ENCODE peak calls at places on chromosomes 2 and 18, in six cellular contexts. One of them, this sample, is unnamed.

GRCh38 chr2:1632006-1632348 is 112.3 kb downstream of the PXDN start:
- DNase-seq in AG04450: peak
- DNase-seq in PC-9: peak
- DNase-seq in cardiac muscle cell: no peak
- DNase-seq in GM23338: no peak
- DNase-seq in astrocyte of the spinal cord: peak
- DNase-seq in this sample: peak

GRCh38 chr2:174901075-174901474 is 104.1 kb downstream of the CHN1 start:
- DNase-seq in astrocyte of the spinal cord: no peak
- DNase-seq in PC-9: peak
- DNase-seq in AG04450: no peak
- DNase-seq in GM23338: no peak
- DNase-seq in cardiac muscle cell: no peak
- DNase-seq in this sample: peak

GRCh38 chr2:28613616-28614501 is 118.0 kb downstream of the PLB1 start:
- DNase-seq in AG04450: peak
- DNase-seq in cardiac muscle cell: no peak
- DNase-seq in astrocyte of the spinal cord: peak
- DNase-seq in GM23338: no peak
- DNase-seq in PC-9: peak
- DNase-seq in this sample: no peak

GRCh38 chr2:32952759-32953476 is 6.2 kb downstream of the LTBP1 start:
- DNase-seq in cardiac muscle cell: no peak
- DNase-seq in AG04450: no peak
- DNase-seq in astrocyte of the spinal cord: no peak
- DNase-seq in GM23338: no peak
- DNase-seq in PC-9: peak
- DNase-seq in this sample: no peak

GRCh38 chr2:217809736-217810135 is 193.1 kb downstream of the TNS1 start:
- DNase-seq in AG04450: no peak
- DNase-seq in GM23338: no peak
- DNase-seq in PC-9: no peak
- DNase-seq in cardiac muscle cell: no peak
- DNase-seq in astrocyte of the spinal cord: no peak
- DNase-seq in this sample: no peak

GRCh38 chr2:67660871-67661270 is 263.7 kb downstream of the ETAA1 start:
- DNase-seq in PC-9: no peak
- DNase-seq in AG04450: no peak
- DNase-seq in GM23338: no peak
- DNase-seq in astrocyte of the spinal cord: no peak
- DNase-seq in cardiac muscle cell: no peak
- DNase-seq in this sample: no peak

GRCh38 chr18:34280653-34281052 is 55.9 kb upstream of the NOL4 start:
- DNase-seq in GM23338: peak
- DNase-seq in AG04450: no peak
- DNase-seq in cardiac muscle cell: no peak
- DNase-seq in PC-9: no peak
- DNase-seq in astrocyte of the spinal cord: no peak
- DNase-seq in this sample: no peak

GRCh38 chr2:224404766-224405165 is 2.9 kb upstream of the FAM124B start:
- DNase-seq in astrocyte of the spinal cord: no peak
- DNase-seq in AG04450: no peak
- DNase-seq in cardiac muscle cell: no peak
- DNase-seq in GM23338: no peak
- DNase-seq in PC-9: no peak
- DNase-seq in this sample: no peak

GRCh38 chr2:16635796-16636699 is 29.6 kb downstream of the CYRIA start:
- DNase-seq in GM23338: peak
- DNase-seq in AG04450: no peak
- DNase-seq in PC-9: peak
- DNase-seq in cardiac muscle cell: peak
- DNase-seq in astrocyte of the spinal cord: peak
- DNase-seq in this sample: no peak

GRCh38 chr2:23602113-23602512 is 217.1 kb downstream of the KLHL29 start:
- DNase-seq in cardiac muscle cell: no peak
- DNase-seq in PC-9: peak
- DNase-seq in AG04450: peak
- DNase-seq in GM23338: no peak
- DNase-seq in astrocyte of the spinal cord: peak
- DNase-seq in this sample: peak

GRCh38 chr2:105712166-105712915 is 32.4 kb upstream of the NCK2 start:
- DNase-seq in cardiac muscle cell: no peak
- DNase-seq in PC-9: no peak
- DNase-seq in GM23338: no peak
- DNase-seq in astrocyte of the spinal cord: peak
- DNase-seq in AG04450: no peak
- DNase-seq in this sample: no peak

GRCh38 chr2:66334237-66335054 is 100.5 kb upstream of the MEIS1 start:
- DNase-seq in astrocyte of the spinal cord: peak
- DNase-seq in GM23338: peak
- DNase-seq in cardiac muscle cell: no peak
- DNase-seq in PC-9: no peak
- DNase-seq in AG04450: no peak
- DNase-seq in this sample: no peak

GRCh38 chr2:26922638-26923466 is 47.6 kb upstream of the MAPRE3 start:
- DNase-seq in GM23338: peak
- DNase-seq in PC-9: no peak
- DNase-seq in AG04450: no peak
- DNase-seq in cardiac muscle cell: peak
- DNase-seq in astrocyte of the spinal cord: peak
- DNase-seq in this sample: no peak

GRCh38 chr2:28534817-28535216 is 39.0 kb downstream of the PLB1 start:
- DNase-seq in GM23338: no peak
- DNase-seq in AG04450: no peak
- DNase-seq in astrocyte of the spinal cord: no peak
- DNase-seq in PC-9: no peak
- DNase-seq in cardiac muscle cell: no peak
- DNase-seq in this sample: no peak

GRCh38 chr2:239966029-239966847 is 58.9 kb downstream of the NDUFA10 start:
- DNase-seq in cardiac muscle cell: no peak
- DNase-seq in AG04450: no peak
- DNase-seq in GM23338: no peak
- DNase-seq in astrocyte of the spinal cord: no peak
- DNase-seq in PC-9: no peak
- DNase-seq in this sample: no peak

GRCh38 chr2:219954331-219954730 is 326.9 kb downstream of the SLC4A3 start:
- DNase-seq in PC-9: no peak
- DNase-seq in AG04450: no peak
- DNase-seq in cardiac muscle cell: no peak
- DNase-seq in GM23338: no peak
- DNase-seq in astrocyte of the spinal cord: no peak
- DNase-seq in this sample: no peak

GRCh38 chr18:28112056-28112470 is 64.9 kb downstream of the CDH2 start:
- DNase-seq in cardiac muscle cell: peak
- DNase-seq in PC-9: no peak
- DNase-seq in AG04450: no peak
- DNase-seq in GM23338: no peak
- DNase-seq in astrocyte of the spinal cord: peak
- DNase-seq in this sample: peak

GRCh38 chr2:234363011-234363487 is 133.8 kb downstream of the ARL4C start:
- DNase-seq in PC-9: peak
- DNase-seq in GM23338: peak
- DNase-seq in cardiac muscle cell: no peak
- DNase-seq in astrocyte of the spinal cord: peak
- DNase-seq in AG04450: no peak
- DNase-seq in this sample: peak

GRCh38 chr2:121189011-121189410 is 96.0 kb downstream of the TFCP2L1 start:
- DNase-seq in PC-9: no peak
- DNase-seq in cardiac muscle cell: no peak
- DNase-seq in AG04450: no peak
- DNase-seq in astrocyte of the spinal cord: no peak
- DNase-seq in GM23338: no peak
- DNase-seq in this sample: no peak

GRCh38 chr2:205465791-205466190 is 216.5 kb upstream of the NRP2 start:
- DNase-seq in astrocyte of the spinal cord: no peak
- DNase-seq in AG04450: no peak
- DNase-seq in cardiac muscle cell: no peak
- DNase-seq in GM23338: peak
- DNase-seq in PC-9: no peak
- DNase-seq in this sample: no peak

GRCh38 chr2:71254776-71255175 is 27.9 kb upstream of the PAIP2B start:
- DNase-seq in astrocyte of the spinal cord: no peak
- DNase-seq in cardiac muscle cell: no peak
- DNase-seq in PC-9: no peak
- DNase-seq in AG04450: no peak
- DNase-seq in GM23338: no peak
- DNase-seq in this sample: no peak

GRCh38 chr18:58454406-58455061 is 174.4 kb downstream of the ALPK2 start:
- DNase-seq in GM23338: no peak
- DNase-seq in AG04450: no peak
- DNase-seq in PC-9: no peak
- DNase-seq in astrocyte of the spinal cord: no peak
- DNase-seq in cardiac muscle cell: no peak
- DNase-seq in this sample: no peak

GRCh38 chr2:119476301-119477117 is 44.9 kb downstream of the TMEM37 start:
- DNase-seq in GM23338: peak
- DNase-seq in AG04450: peak
- DNase-seq in PC-9: peak
- DNase-seq in astrocyte of the spinal cord: peak
- DNase-seq in cardiac muscle cell: peak
- DNase-seq in this sample: no peak
- H3K4me3 ChIP-seq in GM23338: no peak
- H3K4me3 ChIP-seq in AG04450: no peak
- H3K4me3 ChIP-seq in PC-9: no peak
- H3K4me3 ChIP-seq in astrocyte of the spinal cord: no peak
- H3K4me3 ChIP-seq in cardiac muscle cell: no peak
- H3K4me3 ChIP-seq in this sample: no peak

DNA sequence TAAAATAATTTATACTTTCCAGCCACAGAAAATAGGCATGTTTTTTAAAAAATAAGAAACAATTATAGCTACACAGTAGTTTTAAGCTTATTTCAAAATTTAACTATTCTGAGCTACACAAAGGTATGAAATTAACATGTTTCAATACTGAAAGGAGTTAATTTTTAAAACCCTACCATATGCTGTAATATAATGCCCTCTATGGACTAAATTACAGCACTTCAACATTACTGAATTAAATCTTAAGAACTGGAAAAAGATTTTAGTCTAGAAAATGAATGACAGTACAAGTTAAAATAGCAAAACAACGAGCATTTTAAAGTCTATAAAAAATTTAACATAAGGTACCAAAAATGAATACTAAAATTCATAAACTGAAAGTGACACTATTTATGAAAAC is 36.3 kb downstream of the RTN4 start:
- DNase-seq in PC-9: no peak
- DNase-seq in cardiac muscle cell: no peak
- DNase-seq in astrocyte of the spinal cord: no peak
- DNase-seq in AG04450: no peak
- DNase-seq in GM23338: no peak
- DNase-seq in this sample: no peak
- TF ChIP-seq CTCF in PC-9: no peak
- TF ChIP-seq CTCF in cardiac muscle cell: peak
- TF ChIP-seq CTCF in astrocyte of the spinal cord: no peak
- TF ChIP-seq CTCF in AG04450: no peak
- TF ChIP-seq CTCF in GM23338: no peak
- TF ChIP-seq CTCF in this sample: no peak

DNA sequence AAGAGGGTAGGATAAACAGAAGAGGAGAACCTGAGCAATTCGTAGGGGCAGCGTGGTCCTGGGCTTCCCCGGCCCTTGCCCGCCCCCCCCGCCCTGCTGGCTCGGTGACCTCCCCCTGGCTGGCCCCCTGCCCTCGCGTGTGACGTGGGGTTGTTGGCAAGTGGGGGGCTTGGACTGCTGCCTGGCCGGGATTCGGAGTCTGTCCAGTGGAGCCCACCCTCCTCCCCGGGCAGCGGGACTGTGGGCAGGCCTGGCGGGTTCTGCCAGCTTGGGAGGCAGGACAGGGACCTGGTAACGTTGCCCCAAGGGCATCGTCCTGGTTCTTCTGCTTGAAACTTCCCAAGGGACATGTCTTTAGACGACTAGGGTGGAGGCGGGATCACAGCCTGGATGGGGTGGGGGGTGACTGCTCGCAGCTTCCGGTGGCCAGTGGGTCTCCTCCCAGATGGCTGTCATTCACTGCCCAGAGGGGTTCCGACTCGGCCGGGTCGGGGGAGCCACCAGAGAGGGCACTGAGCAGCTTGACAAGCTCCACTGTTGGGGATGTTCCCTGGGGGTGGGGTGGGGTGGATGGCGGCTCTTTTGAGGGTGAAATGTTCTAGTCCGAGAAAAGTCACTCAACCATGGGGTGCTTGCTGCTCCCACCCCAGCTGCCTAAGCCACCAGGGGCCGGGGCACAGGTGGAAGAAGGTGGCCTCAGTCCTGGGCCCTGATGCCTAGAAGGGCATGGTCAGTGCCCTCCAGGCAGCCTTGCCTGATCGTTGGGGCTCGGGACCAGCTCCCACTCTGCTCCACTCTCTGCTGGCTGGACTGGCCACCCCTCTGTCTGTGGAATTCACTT is 4.2 kb upstream of the HS6ST1 start:
- DNase-seq in AG04450: no peak
- DNase-seq in astrocyte of the spinal cord: no peak
- DNase-seq in cardiac muscle cell: no peak
- DNase-seq in GM23338: peak
- DNase-seq in PC-9: no peak
- DNase-seq in this sample: no peak
- H3K4me3 ChIP-seq in AG04450: peak
- H3K4me3 ChIP-seq in astrocyte of the spinal cord: peak
- H3K4me3 ChIP-seq in cardiac muscle cell: peak
- H3K4me3 ChIP-seq in GM23338: peak
- H3K4me3 ChIP-seq in PC-9: peak
- H3K4me3 ChIP-seq in this sample: peak

DNA sequence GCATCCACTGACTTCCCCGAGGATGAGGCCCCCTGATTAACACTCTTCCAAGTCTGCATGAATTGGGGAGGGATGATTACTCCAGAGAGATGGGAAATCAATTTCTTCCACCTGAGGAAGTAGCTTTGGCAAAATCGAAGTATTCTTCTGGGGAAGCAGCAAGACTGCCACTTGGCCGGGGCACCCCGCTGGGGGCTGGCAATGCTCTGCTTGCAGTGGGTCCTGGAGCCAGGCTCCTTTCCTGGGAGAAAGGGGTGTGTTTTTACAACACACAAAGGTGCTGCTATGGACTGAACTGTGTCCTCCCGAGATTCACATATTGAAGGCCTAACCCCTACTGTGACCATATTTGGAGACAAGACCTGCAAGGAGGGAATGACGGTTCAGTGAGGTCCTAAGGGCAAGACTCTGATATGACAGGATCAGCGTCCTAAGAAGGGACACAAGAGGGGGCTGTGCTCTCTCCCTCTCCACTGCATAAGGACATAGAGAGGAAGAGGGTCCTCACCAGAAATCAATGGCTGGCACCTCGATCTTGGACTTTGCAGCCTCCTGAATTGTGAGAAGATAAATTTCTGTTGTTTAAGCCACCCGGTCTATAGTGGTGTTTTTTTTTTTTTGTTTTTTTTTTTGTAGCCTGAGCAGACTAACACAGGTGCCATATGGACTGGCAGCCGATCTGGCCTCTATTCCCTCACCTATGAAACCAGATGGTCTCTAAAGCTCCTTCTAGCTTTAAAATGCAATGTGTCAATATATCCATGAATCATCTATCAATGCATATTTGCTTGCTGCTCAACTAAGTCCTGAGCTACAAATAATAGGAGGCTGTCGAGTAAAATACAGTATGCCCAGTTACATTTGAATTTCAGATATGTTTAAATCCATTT is 3.6 kb upstream of the SMARCAL1 start:
- DNase-seq in cardiac muscle cell: peak
- DNase-seq in AG04450: no peak
- DNase-seq in GM23338: peak
- DNase-seq in PC-9: no peak
- DNase-seq in astrocyte of the spinal cord: no peak
- DNase-seq in this sample: no peak
- TF ChIP-seq CTCF in cardiac muscle cell: no peak
- TF ChIP-seq CTCF in AG04450: no peak
- TF ChIP-seq CTCF in GM23338: peak
- TF ChIP-seq CTCF in PC-9: no peak
- TF ChIP-seq CTCF in astrocyte of the spinal cord: no peak
- TF ChIP-seq CTCF in this sample: no peak

This sample was measured in BJ.